ENCODE peak calls at places on chromosomes 1 and 21, in nine cellular contexts. B is A549, M is GM12878, F is IMR-90, O is suprapubic skin, P is uterus, L is tibial nerve, C is HCT116, E is prostate gland. U is an unnamed sample.

GRCh38 chr21:44878053-44878982 is 4.8 kb upstream of the PTTG1IP start:
- DNase-seq in C (no peak), B (peak; percentile 58), E (no peak), O (no peak), L (no peak), P (no peak), M (no peak), F (peak; percentile 37), U (peak; percentile 56)

GRCh38 chr1:236746785-236747184 is 48.3 kb upstream of the MTR start:
- DNase-seq in E (no peak), M (no peak), F (no peak), O (no peak), C (no peak), L (no peak), P (no peak), B (no peak), U (no peak)

GRCh38 chr1:228089520-228090380 is 7.2 kb downstream of the ARF1 start:
- DNase-seq in P (peak; percentile 13), M (no peak), F (no peak), B (no peak), L (no peak), C (no peak), O (no peak), E (no peak), U (no peak)

GRCh38 chr1:50720457-50721053 is 239.5 kb downstream of the FAF1 start:
- DNase-seq in M (no peak), L (no peak), C (no peak), F (no peak), O (no peak), P (no peak), B (no peak), E (no peak), U (peak; percentile 81)

GRCh38 chr1:69911301-69911801 is 294.0 kb downstream of the LRRC40 start:
- DNase-seq in L (no peak), C (no peak), M (no peak), F (peak; percentile 41), P (no peak), O (no peak), B (no peak), E (no peak), U (no peak)

GRCh38 chr1:2042830-2043773 is 7.1 kb upstream of the PRKCZ start:
- DNase-seq in L (no peak), C (no peak), O (no peak), P (no peak), M (no peak), E (no peak), F (no peak), B (no peak), U (no peak)

GRCh38 chr1:44496541-44497171 is 91.6 kb downstream of the RNF220 start:
- DNase-seq in P (no peak), O (no peak), M (no peak), L (no peak), E (no peak), C (no peak), B (no peak), F (no peak), U (no peak)

GRCh38 chr1:100671604-100672003 is 47.9 kb upstream of the VCAM1 start:
- DNase-seq in P (no peak), L (no peak), M (no peak), B (no peak), E (no peak), F (peak; percentile 60), O (no peak), C (no peak), U (no peak)

GRCh38 chr1:47669081-47669585 is 231.3 kb downstream of the FOXD2 start:
- DNase-seq in M (no peak), C (no peak), E (no peak), P (no peak), O (peak; percentile 47), B (no peak), F (no peak), L (no peak), U (no peak)

GRCh38 chr1:112938188-112938587 is 17.8 kb downstream of the SLC16A1 start:
- DNase-seq in F (peak; percentile 42), L (no peak), B (no peak), O (no peak), M (no peak), C (no peak), E (no peak), P (no peak), U (no peak)

GRCh38 chr1:93440272-93440671 is 7.6 kb upstream of the FNBP1L start:
- DNase-seq in M (no peak), F (no peak), C (no peak), B (no peak), E (no peak), O (no peak), L (no peak), P (no peak), U (no peak)

GRCh38 chr1:153793973-153794615 is 18.9 kb downstream of the SLC27A3 start:
- DNase-seq in B (no peak), F (no peak), P (no peak), L (no peak), O (no peak), M (no peak), E (no peak), C (no peak), U (no peak)

GRCh38 chr1:196302981-196303380 is 305.3 kb downstream of the KCNT2 start:
- DNase-seq in C (no peak), E (no peak), B (no peak), O (no peak), P (no peak), L (no peak), F (no peak), M (no peak), U (no peak)

GRCh38 chr1:67572594-67573221 is 112.3 kb upstream of the GADD45A start:
- DNase-seq in B (no peak), O (no peak), L (no peak), M (no peak), E (peak; percentile 42), C (no peak), P (no peak), F (peak; percentile 36), U (no peak)
- TF ChIP-seq POLR2A in B (no peak), O (no peak), L (no peak), M (no peak), E (no peak), C (no peak), P (no peak), F (no peak), U (no peak)

DNA sequence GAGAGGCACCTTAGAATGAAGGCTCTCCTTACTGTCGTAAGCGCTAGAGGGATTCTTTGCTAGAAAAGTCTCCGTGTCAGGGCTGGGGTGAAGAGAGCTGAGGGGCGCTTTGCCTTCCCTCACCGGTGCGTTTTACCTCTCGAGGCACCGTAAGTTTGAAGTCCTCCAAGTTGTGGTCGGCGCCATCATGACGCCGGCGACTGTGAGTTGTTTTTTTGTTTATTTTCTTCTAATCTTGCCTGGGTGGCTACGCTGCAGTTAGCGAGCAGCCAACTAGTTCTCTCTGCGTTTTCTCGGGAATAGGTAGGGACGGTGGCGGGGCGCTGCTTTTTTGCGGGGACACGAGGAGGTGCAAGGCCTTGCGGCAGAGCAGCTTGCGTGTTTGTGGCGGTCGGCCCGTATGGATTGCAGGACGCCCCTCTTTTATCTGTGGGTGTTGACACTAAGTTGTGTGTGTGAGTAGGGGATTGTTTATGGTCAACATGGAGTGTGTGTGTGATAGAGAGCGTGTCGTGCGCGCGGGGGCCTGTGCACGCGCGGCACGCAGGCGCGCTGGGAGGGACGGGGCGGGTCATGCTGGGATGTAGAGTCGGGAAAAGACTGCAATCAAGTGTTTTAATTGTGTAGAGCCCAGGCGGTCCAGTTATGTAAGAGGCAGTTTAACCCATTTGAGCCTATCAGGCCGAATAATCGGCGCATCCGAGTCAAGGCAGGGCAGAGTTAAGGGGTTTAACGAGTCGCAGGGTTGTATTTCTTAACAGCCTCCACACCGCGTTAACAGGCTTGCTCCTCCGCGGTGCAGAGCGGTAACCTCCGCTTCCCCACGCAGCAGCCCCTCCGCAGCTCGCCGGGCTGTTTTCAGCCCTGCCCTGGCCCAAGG is 1.1 kb upstream of the NEGR1 start:
- DNase-seq in M (no peak), P (peak; percentile 75), B (peak; percentile 24), E (peak; percentile 26), L (peak; percentile 74), O (peak; percentile 83), F (peak; percentile 67), C (no peak), U (peak; percentile 19)
- TF ChIP-seq POLR2A in M (no peak), P (no peak), B (no peak), E (no peak), L (no peak), O (no peak), F (no peak), C (no peak), U (no peak)

GRCh38 chr1:145858937-145859490 is at the start of gene PIAS3:
- DNase-seq in O (peak; percentile 98), M (peak; percentile 65), L (peak; percentile 93), P (peak; percentile 96), C (peak; percentile 82), F (peak; percentile 93), B (peak; percentile 93), E (peak; percentile 96), U (peak; percentile 91)
- TF ChIP-seq POLR2A in O (no peak), M (peak; percentile 68), L (peak; percentile 56), P (peak; percentile 82), C (peak; percentile 13), F (no peak), B (peak; percentile 43), E (peak; percentile 94), U (no peak)

GRCh38 chr1:48688102-48688760 is 88.5 kb downstream of the BEND5 start:
- DNase-seq in O (no peak), P (no peak), L (no peak), E (no peak), B (peak; percentile 15), C (peak; percentile 6), M (no peak), F (no peak), U (no peak)
- TF ChIP-seq POLR2A in O (no peak), P (no peak), L (no peak), E (no peak), B (no peak), C (no peak), M (no peak), F (no peak), U (no peak)